ENCODE peak calls at places on chromosome 12, in nine cellular contexts. One of them, this sample, is unnamed.

GRCh38 chr12:122393822-122394221 is 28.6 kb downstream of the CLIP1 start:
- DNase-seq in dorsolateral prefrontal cortex: no peak
- DNase-seq in HEK293T: no peak
- DNase-seq in retina: no peak
- DNase-seq in AG09309: no peak
- DNase-seq in globus pallidus: no peak
- DNase-seq in sigmoid colon: no peak
- DNase-seq in effector memory CD4-positive, alpha-beta T cell: no peak
- DNase-seq in NCI-H1694 treated with DMSO at 0.1 percent for 48 hours: no peak
- DNase-seq in this sample: no peak

GRCh38 chr12:122080149-122081107 is 1.9 kb downstream of the MLXIP start:
- DNase-seq in sigmoid colon: peak
- DNase-seq in HEK293T: no peak
- DNase-seq in retina: no peak
- DNase-seq in AG09309: peak
- DNase-seq in dorsolateral prefrontal cortex: peak
- DNase-seq in effector memory CD4-positive, alpha-beta T cell: no peak
- DNase-seq in NCI-H1694 treated with DMSO at 0.1 percent for 48 hours: no peak
- DNase-seq in globus pallidus: peak
- DNase-seq in this sample: no peak

GRCh38 chr12:94062796-94063635 is 85.4 kb upstream of the PLXNC1 start:
- DNase-seq in AG09309: no peak
- DNase-seq in sigmoid colon: no peak
- DNase-seq in dorsolateral prefrontal cortex: no peak
- DNase-seq in globus pallidus: no peak
- DNase-seq in retina: no peak
- DNase-seq in NCI-H1694 treated with DMSO at 0.1 percent for 48 hours: no peak
- DNase-seq in HEK293T: no peak
- DNase-seq in effector memory CD4-positive, alpha-beta T cell: no peak
- DNase-seq in this sample: no peak

GRCh38 chr12:61754214-61754613 is 506.0 kb upstream of the USP15 start:
- DNase-seq in globus pallidus: no peak
- DNase-seq in dorsolateral prefrontal cortex: no peak
- DNase-seq in effector memory CD4-positive, alpha-beta T cell: no peak
- DNase-seq in retina: no peak
- DNase-seq in NCI-H1694 treated with DMSO at 0.1 percent for 48 hours: no peak
- DNase-seq in AG09309: no peak
- DNase-seq in HEK293T: no peak
- DNase-seq in sigmoid colon: no peak
- DNase-seq in this sample: no peak

GRCh38 chr12:4506430-4506829 is 32.3 kb upstream of the RAD51AP1 start:
- DNase-seq in AG09309: no peak
- DNase-seq in dorsolateral prefrontal cortex: no peak
- DNase-seq in NCI-H1694 treated with DMSO at 0.1 percent for 48 hours: no peak
- DNase-seq in retina: no peak
- DNase-seq in sigmoid colon: no peak
- DNase-seq in HEK293T: no peak
- DNase-seq in globus pallidus: no peak
- DNase-seq in effector memory CD4-positive, alpha-beta T cell: no peak
- DNase-seq in this sample: no peak

GRCh38 chr12:132584472-132584871 is 25.9 kb downstream of the LRCOL1 start:
- DNase-seq in sigmoid colon: no peak
- DNase-seq in globus pallidus: no peak
- DNase-seq in HEK293T: no peak
- DNase-seq in effector memory CD4-positive, alpha-beta T cell: no peak
- DNase-seq in dorsolateral prefrontal cortex: no peak
- DNase-seq in NCI-H1694 treated with DMSO at 0.1 percent for 48 hours: no peak
- DNase-seq in AG09309: no peak
- DNase-seq in retina: no peak
- DNase-seq in this sample: no peak

GRCh38 chr12:123389560-123390351 is 5.8 kb downstream of the KMT5A start:
- DNase-seq in AG09309: no peak
- DNase-seq in effector memory CD4-positive, alpha-beta T cell: no peak
- DNase-seq in retina: peak
- DNase-seq in NCI-H1694 treated with DMSO at 0.1 percent for 48 hours: no peak
- DNase-seq in sigmoid colon: peak
- DNase-seq in globus pallidus: no peak
- DNase-seq in HEK293T: peak
- DNase-seq in dorsolateral prefrontal cortex: peak
- DNase-seq in this sample: no peak

GRCh38 chr12:107349008-107349747 is 255.8 kb upstream of the CRY1 start:
- DNase-seq in retina: no peak
- DNase-seq in effector memory CD4-positive, alpha-beta T cell: no peak
- DNase-seq in sigmoid colon: no peak
- DNase-seq in globus pallidus: peak
- DNase-seq in NCI-H1694 treated with DMSO at 0.1 percent for 48 hours: peak
- DNase-seq in dorsolateral prefrontal cortex: no peak
- DNase-seq in HEK293T: no peak
- DNase-seq in AG09309: peak
- DNase-seq in this sample: no peak

GRCh38 chr12:1083888-1084262 is 92.9 kb downstream of the ERC1 start:
- DNase-seq in globus pallidus: peak
- DNase-seq in dorsolateral prefrontal cortex: peak
- DNase-seq in retina: peak
- DNase-seq in sigmoid colon: no peak
- DNase-seq in HEK293T: peak
- DNase-seq in effector memory CD4-positive, alpha-beta T cell: no peak
- DNase-seq in AG09309: peak
- DNase-seq in NCI-H1694 treated with DMSO at 0.1 percent for 48 hours: peak
- DNase-seq in this sample: no peak

GRCh38 chr12:24011927-24012326 is 62.5 kb upstream of the SOX5 start:
- DNase-seq in NCI-H1694 treated with DMSO at 0.1 percent for 48 hours: no peak
- DNase-seq in retina: no peak
- DNase-seq in sigmoid colon: no peak
- DNase-seq in AG09309: no peak
- DNase-seq in dorsolateral prefrontal cortex: no peak
- DNase-seq in globus pallidus: no peak
- DNase-seq in effector memory CD4-positive, alpha-beta T cell: no peak
- DNase-seq in HEK293T: no peak
- DNase-seq in this sample: no peak

GRCh38 chr12:319116-319515 is 56.5 kb upstream of the SLC6A13 start:
- DNase-seq in effector memory CD4-positive, alpha-beta T cell: no peak
- DNase-seq in dorsolateral prefrontal cortex: no peak
- DNase-seq in AG09309: no peak
- DNase-seq in globus pallidus: no peak
- DNase-seq in HEK293T: no peak
- DNase-seq in sigmoid colon: no peak
- DNase-seq in retina: no peak
- DNase-seq in NCI-H1694 treated with DMSO at 0.1 percent for 48 hours: no peak
- DNase-seq in this sample: no peak

GRCh38 chr12:51822956-51823355 is 25.6 kb downstream of the FIGNL2 start:
- DNase-seq in retina: no peak
- DNase-seq in globus pallidus: no peak
- DNase-seq in effector memory CD4-positive, alpha-beta T cell: no peak
- DNase-seq in NCI-H1694 treated with DMSO at 0.1 percent for 48 hours: no peak
- DNase-seq in AG09309: no peak
- DNase-seq in HEK293T: no peak
- DNase-seq in sigmoid colon: no peak
- DNase-seq in dorsolateral prefrontal cortex: no peak
- DNase-seq in this sample: no peak

GRCh38 chr12:51127050-51127729 is 43.8 kb upstream of the CSRNP2 start:
- DNase-seq in HEK293T: no peak
- DNase-seq in globus pallidus: no peak
- DNase-seq in retina: no peak
- DNase-seq in dorsolateral prefrontal cortex: no peak
- DNase-seq in AG09309: no peak
- DNase-seq in sigmoid colon: no peak
- DNase-seq in effector memory CD4-positive, alpha-beta T cell: no peak
- DNase-seq in NCI-H1694 treated with DMSO at 0.1 percent for 48 hours: no peak
- DNase-seq in this sample: no peak

GRCh38 chr12:19299765-19300164 is 139.5 kb upstream of the AEBP2 start:
- DNase-seq in globus pallidus: no peak
- DNase-seq in effector memory CD4-positive, alpha-beta T cell: no peak
- DNase-seq in retina: no peak
- DNase-seq in NCI-H1694 treated with DMSO at 0.1 percent for 48 hours: no peak
- DNase-seq in dorsolateral prefrontal cortex: no peak
- DNase-seq in sigmoid colon: no peak
- DNase-seq in AG09309: no peak
- DNase-seq in HEK293T: no peak
- DNase-seq in this sample: no peak

GRCh38 chr12:105561981-105562726 is 231.7 kb downstream of the C12orf75 start:
- DNase-seq in NCI-H1694 treated with DMSO at 0.1 percent for 48 hours: no peak
- DNase-seq in HEK293T: peak
- DNase-seq in retina: no peak
- DNase-seq in effector memory CD4-positive, alpha-beta T cell: no peak
- DNase-seq in dorsolateral prefrontal cortex: no peak
- DNase-seq in AG09309: peak
- DNase-seq in sigmoid colon: peak
- DNase-seq in globus pallidus: no peak
- DNase-seq in this sample: no peak

GRCh38 chr12:95703986-95704385 is 86.6 kb downstream of the NTN4 start:
- DNase-seq in sigmoid colon: no peak
- DNase-seq in AG09309: no peak
- DNase-seq in retina: no peak
- DNase-seq in NCI-H1694 treated with DMSO at 0.1 percent for 48 hours: no peak
- DNase-seq in effector memory CD4-positive, alpha-beta T cell: no peak
- DNase-seq in globus pallidus: no peak
- DNase-seq in dorsolateral prefrontal cortex: no peak
- DNase-seq in HEK293T: no peak
- DNase-seq in this sample: no peak

GRCh38 chr12:9148926-9149325 is 33.2 kb upstream of the A2M start:
- DNase-seq in globus pallidus: no peak
- DNase-seq in HEK293T: no peak
- DNase-seq in dorsolateral prefrontal cortex: no peak
- DNase-seq in sigmoid colon: no peak
- DNase-seq in retina: no peak
- DNase-seq in NCI-H1694 treated with DMSO at 0.1 percent for 48 hours: no peak
- DNase-seq in AG09309: no peak
- DNase-seq in effector memory CD4-positive, alpha-beta T cell: no peak
- DNase-seq in this sample: no peak

GRCh38 chr12:110937104-110937641 is 16.8 kb upstream of the MYL2 start:
- DNase-seq in globus pallidus: peak
- DNase-seq in NCI-H1694 treated with DMSO at 0.1 percent for 48 hours: peak
- DNase-seq in AG09309: no peak
- DNase-seq in HEK293T: peak
- DNase-seq in sigmoid colon: no peak
- DNase-seq in dorsolateral prefrontal cortex: peak
- DNase-seq in effector memory CD4-positive, alpha-beta T cell: peak
- DNase-seq in retina: peak
- DNase-seq in this sample: peak

GRCh38 chr12:128959931-128960330 is 106.7 kb downstream of the GLT1D1 start:
- DNase-seq in globus pallidus: no peak
- DNase-seq in NCI-H1694 treated with DMSO at 0.1 percent for 48 hours: no peak
- DNase-seq in effector memory CD4-positive, alpha-beta T cell: no peak
- DNase-seq in AG09309: no peak
- DNase-seq in retina: no peak
- DNase-seq in sigmoid colon: no peak
- DNase-seq in dorsolateral prefrontal cortex: no peak
- DNase-seq in HEK293T: no peak
- DNase-seq in this sample: no peak

GRCh38 chr12:95663525-95663924 is 112.2 kb upstream of the USP44 start:
- DNase-seq in HEK293T: no peak
- DNase-seq in NCI-H1694 treated with DMSO at 0.1 percent for 48 hours: no peak
- DNase-seq in dorsolateral prefrontal cortex: no peak
- DNase-seq in AG09309: no peak
- DNase-seq in effector memory CD4-positive, alpha-beta T cell: no peak
- DNase-seq in globus pallidus: no peak
- DNase-seq in sigmoid colon: no peak
- DNase-seq in retina: no peak
- DNase-seq in this sample: no peak

GRCh38 chr12:93786669-93787397 is 109.7 kb downstream of the CRADD start:
- DNase-seq in sigmoid colon: no peak
- DNase-seq in effector memory CD4-positive, alpha-beta T cell: no peak
- DNase-seq in retina: no peak
- DNase-seq in AG09309: no peak
- DNase-seq in dorsolateral prefrontal cortex: no peak
- DNase-seq in globus pallidus: no peak
- DNase-seq in HEK293T: no peak
- DNase-seq in NCI-H1694 treated with DMSO at 0.1 percent for 48 hours: no peak
- DNase-seq in this sample: no peak

GRCh38 chr12:3600951-3601350 is 109.9 kb downstream of the PRMT8 start:
- DNase-seq in HEK293T: no peak
- DNase-seq in sigmoid colon: no peak
- DNase-seq in retina: no peak
- DNase-seq in effector memory CD4-positive, alpha-beta T cell: no peak
- DNase-seq in AG09309: no peak
- DNase-seq in dorsolateral prefrontal cortex: no peak
- DNase-seq in globus pallidus: no peak
- DNase-seq in NCI-H1694 treated with DMSO at 0.1 percent for 48 hours: no peak
- DNase-seq in this sample: no peak

GRCh38 chr12:2745655-2746054 is 49.1 kb upstream of the FKBP4 start:
- DNase-seq in effector memory CD4-positive, alpha-beta T cell: no peak
- DNase-seq in retina: no peak
- DNase-seq in NCI-H1694 treated with DMSO at 0.1 percent for 48 hours: no peak
- DNase-seq in HEK293T: no peak
- DNase-seq in AG09309: no peak
- DNase-seq in globus pallidus: no peak
- DNase-seq in dorsolateral prefrontal cortex: no peak
- DNase-seq in sigmoid colon: no peak
- DNase-seq in this sample: no peak

GRCh38 chr12:113261847-113262470 is 40.7 kb downstream of the TPCN1 start:
- DNase-seq in HEK293T: no peak
- DNase-seq in retina: no peak
- DNase-seq in effector memory CD4-positive, alpha-beta T cell: no peak
- DNase-seq in dorsolateral prefrontal cortex: no peak
- DNase-seq in globus pallidus: no peak
- DNase-seq in NCI-H1694 treated with DMSO at 0.1 percent for 48 hours: no peak
- DNase-seq in sigmoid colon: no peak
- DNase-seq in AG09309: no peak
- DNase-seq in this sample: no peak

GRCh38 chr12:69623970-69624369 is 13.3 kb upstream of the LRRC10 start:
- DNase-seq in dorsolateral prefrontal cortex: no peak
- DNase-seq in AG09309: no peak
- DNase-seq in globus pallidus: no peak
- DNase-seq in sigmoid colon: no peak
- DNase-seq in HEK293T: no peak
- DNase-seq in effector memory CD4-positive, alpha-beta T cell: no peak
- DNase-seq in NCI-H1694 treated with DMSO at 0.1 percent for 48 hours: no peak
- DNase-seq in retina: no peak
- DNase-seq in this sample: no peak

GRCh38 chr12:97308576-97309198 is 153.9 kb upstream of the RMST start:
- DNase-seq in retina: no peak
- DNase-seq in dorsolateral prefrontal cortex: no peak
- DNase-seq in HEK293T: peak
- DNase-seq in NCI-H1694 treated with DMSO at 0.1 percent for 48 hours: peak
- DNase-seq in globus pallidus: peak
- DNase-seq in effector memory CD4-positive, alpha-beta T cell: no peak
- DNase-seq in sigmoid colon: no peak
- DNase-seq in AG09309: peak
- DNase-seq in this sample: no peak

GRCh38 chr12:131415781-131416180 is 295.1 kb upstream of the SFSWAP start:
- DNase-seq in AG09309: no peak
- DNase-seq in effector memory CD4-positive, alpha-beta T cell: no peak
- DNase-seq in retina: no peak
- DNase-seq in NCI-H1694 treated with DMSO at 0.1 percent for 48 hours: no peak
- DNase-seq in globus pallidus: no peak
- DNase-seq in dorsolateral prefrontal cortex: no peak
- DNase-seq in HEK293T: peak
- DNase-seq in sigmoid colon: no peak
- DNase-seq in this sample: no peak

GRCh38 chr12:48924617-48925217 is 575 bp downstream of the FKBP11 start:
- DNase-seq in globus pallidus: no peak
- DNase-seq in effector memory CD4-positive, alpha-beta T cell: peak
- DNase-seq in AG09309: no peak
- DNase-seq in retina: peak
- DNase-seq in dorsolateral prefrontal cortex: no peak
- DNase-seq in NCI-H1694 treated with DMSO at 0.1 percent for 48 hours: no peak
- DNase-seq in sigmoid colon: peak
- DNase-seq in HEK293T: no peak
- DNase-seq in this sample: peak

GRCh38 chr12:202081-202731 is 11.8 kb downstream of the SLC6A12 start:
- DNase-seq in globus pallidus: no peak
- DNase-seq in sigmoid colon: no peak
- DNase-seq in dorsolateral prefrontal cortex: peak
- DNase-seq in AG09309: no peak
- DNase-seq in retina: no peak
- DNase-seq in effector memory CD4-positive, alpha-beta T cell: no peak
- DNase-seq in HEK293T: no peak
- DNase-seq in NCI-H1694 treated with DMSO at 0.1 percent for 48 hours: no peak
- DNase-seq in this sample: no peak

GRCh38 chr12:45762185-45763110 is 32.9 kb downstream of the ARID2 start:
- DNase-seq in sigmoid colon: no peak
- DNase-seq in effector memory CD4-positive, alpha-beta T cell: no peak
- DNase-seq in HEK293T: peak
- DNase-seq in AG09309: peak
- DNase-seq in globus pallidus: peak
- DNase-seq in retina: no peak
- DNase-seq in NCI-H1694 treated with DMSO at 0.1 percent for 48 hours: peak
- DNase-seq in dorsolateral prefrontal cortex: no peak
- DNase-seq in this sample: no peak

GRCh38 chr12:68403296-68403695 is 71.1 kb upstream of the MDM1 start:
- DNase-seq in effector memory CD4-positive, alpha-beta T cell: no peak
- DNase-seq in AG09309: no peak
- DNase-seq in globus pallidus: no peak
- DNase-seq in sigmoid colon: no peak
- DNase-seq in dorsolateral prefrontal cortex: no peak
- DNase-seq in HEK293T: no peak
- DNase-seq in retina: no peak
- DNase-seq in NCI-H1694 treated with DMSO at 0.1 percent for 48 hours: no peak
- DNase-seq in this sample: no peak